ENCODE peak calls at places on chromosomes 11 and 22, in five cellular contexts. O, C, E, L and Q are unnamed samples.
A peak's percentile ranks its signal among the peaks of the same experiment; 100 is the strongest.

GRCh38 chr11:44781697-44782096 is 54.9 kb downstream of the TSPAN18 start:
- DNase-seq in O (no peak), C (no peak), L (no peak), E (no peak), Q (no peak)

GRCh38 chr11:77884186-77884828 is 63.4 kb downstream of the AAMDC start:
- DNase-seq in C (no peak), O (no peak), L (no peak), E (no peak), Q (no peak)

GRCh38 chr11:38835986-38836385 is 2237.9 kb upstream of the RAG2 start:
- DNase-seq in C (no peak), E (no peak), L (no peak), O (no peak), Q (no peak)

GRCh38 chr11:130525307-130525706 is 76.9 kb downstream of the ADAMTS15 start:
- DNase-seq in L (no peak), C (no peak), E (no peak), O (peak; percentile 90), Q (no peak)

GRCh38 chr22:27476729-27477128 is 324.8 kb downstream of the MN1 start:
- DNase-seq in O (no peak), E (no peak), L (no peak), C (no peak), Q (no peak)

GRCh38 chr22:17576475-17576874 is 13.2 kb downstream of the SLC25A18 start:
- DNase-seq in C (no peak), L (no peak), O (no peak), E (no peak), Q (no peak)

GRCh38 chr11:78083036-78083435 is 3.4 kb upstream of the NDUFC2 start:
- DNase-seq in E (no peak), C (no peak), O (no peak), L (no peak), Q (no peak)

GRCh38 chr22:27273386-27273785 is 528.2 kb downstream of the MN1 start:
- DNase-seq in O (no peak), L (no peak), C (no peak), E (no peak), Q (no peak)

GRCh38 chr11:122882809-122883681 is 486 bp downstream of the JHY start:
- DNase-seq in O (no peak), E (peak; percentile 88), C (peak; percentile 54), L (peak; percentile 64), Q (no peak)

GRCh38 chr11:118437046-118437735 is 899 bp downstream of the KMT2A start:
- DNase-seq in L (peak; percentile 57), E (peak; percentile 68), C (peak; percentile 64), O (no peak), Q (no peak)

GRCh38 chr11:134266841-134267251 is 9.3 kb upstream of the GLB1L3 start:
- DNase-seq in E (no peak), L (no peak), C (peak; percentile 32), O (no peak), Q (no peak)

GRCh38 chr11:65814131-65814959 is 19.4 kb upstream of the SNX32 start:
- DNase-seq in L (no peak), E (peak; percentile 74), O (no peak), C (no peak), Q (peak; percentile 72)

GRCh38 chr22:30210235-30210831 is 36.2 kb downstream of the LIF start:
- DNase-seq in L (no peak), E (peak; percentile 54), O (no peak), C (no peak), Q (no peak)

GRCh38 chr11:65439331-65440181 is 17.0 kb downstream of the NEAT1 start:
- DNase-seq in L (peak; percentile 58), E (no peak), O (peak; percentile 79), C (peak; percentile 16), Q (peak; percentile 56)

GRCh38 chr11:83150450-83150849 is 6.5 kb upstream of the PCF11 start:
- DNase-seq in O (no peak), E (no peak), C (no peak), L (no peak), Q (no peak)

GRCh38 chr22:39306456-39307361 is 12.7 kb downstream of the RPL3 start:
- DNase-seq in O (no peak), E (no peak), L (no peak), C (no peak), Q (no peak)

GRCh38 chr22:38260760-38261477 is 11.9 kb downstream of the TMEM184B start:
- DNase-seq in C (no peak), L (no peak), E (no peak), O (no peak), Q (no peak)

GRCh38 chr11:20913113-20913512 is 243.7 kb downstream of the NELL1 start:
- DNase-seq in E (no peak), O (no peak), L (no peak), C (no peak), Q (no peak)

GRCh38 chr22:41687901-41688364 is 734 bp downstream of the SNU13 start:
- DNase-seq in E (peak; percentile 69), O (no peak), C (no peak), L (peak; percentile 65), Q (no peak)

GRCh38 chr11:111633756-111634362 is 31.6 kb downstream of the SIK2 start:
- DNase-seq in E (no peak), O (no peak), C (no peak), L (no peak), Q (no peak)

GRCh38 chr11:43585877-43586608 is 94.5 kb upstream of the HSD17B12 start:
- DNase-seq in C (no peak), E (no peak), L (no peak), O (peak; percentile 60), Q (no peak)

GRCh38 chr11:35334385-35335090 is 84.8 kb downstream of the SLC1A2 start:
- DNase-seq in L (no peak), O (no peak), E (no peak), C (no peak), Q (no peak)

GRCh38 chr11:78188012-78188808 is at the start of gene KCTD21:
- DNase-seq in O (peak; percentile 99), E (peak; percentile 99), L (peak; percentile 99), C (peak; percentile 97), Q (peak; percentile 99)

GRCh38 chr22:17706451-17706900 is 67.8 kb downstream of the BID start:
- DNase-seq in O (no peak), E (no peak), C (peak; percentile 64), L (no peak), Q (peak; percentile 76)

GRCh38 chr11:11313902-11314692 is 39.0 kb downstream of the CSNK2A3 start:
- DNase-seq in L (peak; percentile 58), C (no peak), O (no peak), E (no peak), Q (peak; percentile 67)

GRCh38 chr11:66848671-66849500 is 5.6 kb downstream of the RCE1 start:
- DNase-seq in L (peak; percentile 48), E (no peak), C (no peak), O (no peak), Q (no peak)

GRCh38 chr11:107719062-107719461 is 7.2 kb upstream of the SLN start:
- DNase-seq in E (no peak), O (no peak), C (no peak), L (no peak), Q (no peak)

GRCh38 chr11:109421981-109422590 is at the start of gene C11orf87:
- DNase-seq in L (no peak), C (no peak), E (peak; percentile 54), O (no peak), Q (no peak)

GRCh38 chr11:132466983-132467382 is 1065.3 kb downstream of the OPCML start:
- DNase-seq in E (no peak), L (no peak), O (no peak), C (no peak), Q (no peak)

GRCh38 chr11:92199991-92200390 is 24.6 kb upstream of the FAT3 start:
- DNase-seq in L (no peak), O (no peak), C (no peak), E (no peak), Q (no peak)

GRCh38 chr22:27385261-27385998 is 416.1 kb downstream of the MN1 start:
- DNase-seq in E (no peak), C (no peak), L (no peak), O (peak; percentile 84), Q (no peak)

GRCh38 chr22:46803031-46803880 is 40.8 kb downstream of the TBC1D22A start:
- DNase-seq in O (no peak), L (peak; percentile 67), E (peak; percentile 87), C (peak; percentile 43), Q (no peak)

GRCh38 chr11:17655682-17656081 is 63.7 kb upstream of the MYOD1 start:
- DNase-seq in C (no peak), O (no peak), E (no peak), L (no peak), Q (no peak)

GRCh38 chr11:130097285-130097684 is 27.6 kb downstream of the APLP2 start:
- DNase-seq in L (no peak), E (no peak), O (no peak), C (no peak), Q (no peak)

GRCh38 chr22:35349704-35350538 is 31.0 kb upstream of the HMOX1 start:
- DNase-seq in L (no peak), C (no peak), O (no peak), E (peak; percentile 69), Q (no peak)

GRCh38 chr11:26946209-26946828 is 47.6 kb upstream of the FIBIN start:
- DNase-seq in L (no peak), E (no peak), O (no peak), C (no peak), Q (no peak)

GRCh38 chr11:47642099-47642855 is at the start of gene MTCH2:
- DNase-seq in O (peak; percentile 99), L (peak; percentile 98), E (peak; percentile 97), C (peak; percentile 97), Q (peak; percentile 86)
- TF ChIP-seq CTCF in O (peak; percentile 40), L (peak; percentile 29), E (no peak), C (peak; percentile 21), Q (no peak)

DNA sequence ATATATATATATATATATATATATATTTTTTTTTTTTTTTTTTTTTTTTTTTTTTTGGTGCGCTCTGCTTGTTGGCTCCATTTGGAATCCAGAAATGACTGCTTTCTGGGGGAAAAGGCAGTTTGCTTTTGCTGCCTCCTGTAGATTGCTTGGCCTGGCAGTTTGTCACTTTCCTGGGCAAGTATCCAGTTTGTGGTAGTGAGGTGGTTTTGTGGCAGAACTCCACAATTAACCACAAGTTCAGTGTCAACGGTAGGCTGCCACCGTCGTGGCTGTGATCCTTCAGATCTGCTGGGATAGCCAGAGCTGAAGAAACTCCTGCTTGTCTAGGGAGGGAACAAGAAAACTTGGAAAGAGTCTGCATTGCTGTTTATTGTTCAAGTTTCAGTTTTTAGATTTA is 5.0 kb upstream of the PDE3B start:
- DNase-seq in L (no peak), E (no peak), O (no peak), C (no peak), Q (peak; percentile 63)
- H3K4me1 ChIP-seq in L (no peaks in the 10 kb centered on the region), E (peaks cover 3% of the 10 kb centered on the region), O (peaks cover 3% of the 10 kb centered on the region), C (peaks cover 3% of the 10 kb centered on the region), Q (peaks cover 7% of the 10 kb centered on the region)

GRCh38 chr11:72237112-72237931 is 6.7 kb downstream of the PHOX2A start:
- DNase-seq in O (no peak), L (no peak), E (peak; percentile 60), C (no peak), Q (peak; percentile 63)
- H3K36me3 ChIP-seq in O (peaks cover 61% of the 10 kb centered on the region), L (no peaks in the 10 kb centered on the region), E (peaks cover 50% of the 10 kb centered on the region), C (peaks cover 31% of the 10 kb centered on the region), Q (peaks cover 51% of the 10 kb centered on the region)

DNA sequence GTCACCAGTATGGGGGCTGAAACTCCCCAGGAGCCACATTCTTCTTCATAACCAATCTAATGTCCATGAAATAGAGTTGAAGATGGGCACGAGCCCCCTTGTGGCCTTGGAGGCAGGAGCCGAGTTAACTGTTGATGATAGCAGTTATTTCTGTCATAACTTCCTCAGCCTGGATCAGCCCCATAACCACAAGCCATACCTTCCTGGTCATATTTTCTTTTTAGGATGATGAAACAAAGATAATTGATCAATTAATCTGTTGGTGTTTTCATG is 65.0 kb upstream of the TTC12 start:
- DNase-seq in C (no peak), L (no peak), E (no peak), O (no peak), Q (no peak)
- TF ChIP-seq CTCF in C (no peak), L (peak; percentile 17), E (no peak), O (no peak), Q (no peak)